ENCODE peak calls at places on chromosomes 3 and 15, in four cellular contexts. O, S, V and E are unnamed samples.

GRCh38 chr3:102174832-102175374 is 259.9 kb upstream of the ZPLD1 start:
- DNase-seq in V (no peak), S (no peak), O (no peak), E (no peak)

GRCh38 chr15:43799209-43799944 is 643 bp downstream of the SERINC4 start:
- DNase-seq in V (no peak), S (no peak), O (peak; percentile 26), E (no peak)

GRCh38 chr3:38151667-38152265 is 13.3 kb downstream of the MYD88 start:
- DNase-seq in O (no peak), V (no peak), S (no peak), E (no peak)

GRCh38 chr3:127542441-127542952 is 48.0 kb downstream of the TPRA1 start:
- DNase-seq in S (no peak), V (no peak), O (no peak), E (no peak)

GRCh38 chr3:40593351-40593750 is 68.6 kb downstream of the ZNF621 start:
- DNase-seq in S (no peak), O (no peak), V (no peak), E (no peak)

GRCh38 chr3:52004906-52005395 is 9.3 kb upstream of the RPL29 start:
- DNase-seq in V (no peak), S (no peak), O (no peak), E (no peak)

GRCh38 chr15:48395532-48396011 is 64.3 kb downstream of the DUT start:
- DNase-seq in V (no peak), S (no peak), O (no peak), E (no peak)

GRCh38 chr15:100345438-100345837 is 3.7 kb upstream of the ADAMTS17 start:
- DNase-seq in O (no peak), S (no peak), V (no peak), E (no peak)

GRCh38 chr3:119911748-119912147 is 129.8 kb downstream of the NR1I2 start:
- DNase-seq in S (peak; percentile 12), V (no peak), O (no peak), E (no peak)

GRCh38 chr3:49900491-49901153 is 3.1 kb downstream of the MST1R start:
- DNase-seq in O (no peak), S (no peak), V (no peak), E (no peak)

GRCh38 chr3:188148318-188148717 is 5.6 kb upstream of the LPP start:
- DNase-seq in V (no peak), O (no peak), S (no peak), E (no peak)

GRCh38 chr3:161577662-161578061 is 81.1 kb downstream of the OTOL1 start:
- DNase-seq in S (no peak), V (no peak), O (no peak), E (no peak)

GRCh38 chr3:137194301-137194700 is 236.5 kb downstream of the IL20RB start:
- DNase-seq in S (no peak), V (no peak), O (no peak), E (no peak)

GRCh38 chr3:168467085-168467714 is 371.5 kb upstream of the GOLIM4 start:
- DNase-seq in O (no peak), S (peak; percentile 21), V (peak; percentile 23), E (no peak)

GRCh38 chr3:133444071-133444774 is 44.4 kb downstream of the BFSP2 start:
- DNase-seq in O (no peak), V (no peak), S (no peak), E (no peak)

GRCh38 chr15:61383421-61383820 is 154.3 kb upstream of the RORA start:
- DNase-seq in O (no peak), V (no peak), S (no peak), E (no peak)

GRCh38 chr3:69305011-69305410 is 80.9 kb downstream of the FRMD4B start:
- DNase-seq in S (no peak), O (no peak), V (no peak), E (no peak)

GRCh38 chr15:34610388-34610787 is 26.9 kb upstream of the GOLGA8B start:
- DNase-seq in S (no peak), V (no peak), O (no peak), E (no peak)

GRCh38 chr3:71831599-71831998 is 46.7 kb upstream of the PROK2 start:
- DNase-seq in V (no peak), S (no peak), O (no peak), E (no peak)

GRCh38 chr15:77342767-77343166 is 77.1 kb downstream of the PEAK1 start:
- DNase-seq in O (no peak), V (no peak), S (no peak), E (no peak)
- TF ChIP-seq USF1 in O (no peak), V (no peak), S (no peak), E (no peak)

GRCh38 chr3:108493862-108494261 is 16.5 kb downstream of the MYH15 start:
- DNase-seq in O (no peak), S (no peak), V (peak; percentile 65), E (peak; percentile 16)
- TF ChIP-seq CTCF in O (no peak), S (no peak), V (peak; percentile 48), E (no peak)

GRCh38 chr15:41562784-41563198 is 3.8 kb downstream of the TYRO3 start:
- DNase-seq in S (no peak), O (peak; percentile 88), V (no peak), E (no peak)
- TF ChIP-seq USF1 in S (no peak), O (no peak), V (no peak), E (no peak)

GRCh38 chr3:12574131-12574530 is 17.2 kb downstream of the MKRN2 start:
- DNase-seq in O (no peak), V (no peak), S (no peak), E (no peak)

GRCh38 chr3:12571986-12572385 is 15.1 kb downstream of the MKRN2 start:
- DNase-seq in O (no peak), V (no peak), S (no peak), E (no peak)

GRCh38 chr3:12569836-12570235 is 12.9 kb downstream of the MKRN2 start:
- DNase-seq in O (no peak), V (no peak), S (no peak), E (no peak)

GRCh38 chr3:12566976-12567375 is 10.1 kb downstream of the MKRN2 start:
- DNase-seq in S (no peak), O (no peak), V (no peak), E (no peak)

DNA sequence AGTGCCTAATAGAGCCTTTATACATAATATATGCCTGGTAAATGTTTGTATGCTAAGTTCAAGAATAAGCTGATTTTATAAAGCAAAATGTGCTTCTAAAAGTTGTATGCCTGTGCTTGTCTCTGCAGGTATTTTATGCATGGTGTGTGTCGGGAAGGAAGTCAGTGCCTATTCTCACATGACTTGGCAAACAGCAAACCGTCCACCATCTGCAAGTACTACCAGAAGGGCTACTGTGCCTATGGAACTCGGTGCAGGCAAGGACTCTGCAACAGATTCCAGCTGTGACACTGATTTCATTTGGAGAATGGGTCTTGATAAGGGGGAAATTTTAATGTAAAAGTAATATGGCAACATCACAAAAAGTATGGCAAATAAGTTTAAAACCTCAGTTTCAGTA is 11.9 kb downstream of the MKRN2 start:
- DNase-seq in V (no peak), S (no peak), O (no peak), E (no peak)
- TF ChIP-seq CTCF in V (no peak), S (no peak), O (no peak), E (no peak)

GRCh38 chr15:31373096-31373865 is 46.6 kb downstream of the KLF13 start:
- DNase-seq in O (no peak), V (peak; percentile 39), S (no peak), E (no peak)

GRCh38 chr15:31371520-31372240 is 45.0 kb downstream of the KLF13 start:
- DNase-seq in V (no peak), S (no peak), O (no peak), E (no peak)

GRCh38 chr15:31373970-31374369 is 47.3 kb downstream of the KLF13 start:
- DNase-seq in S (no peak), V (no peak), O (no peak), E (no peak)

GRCh38 chr15:31374489-31374888 is 47.9 kb downstream of the KLF13 start:
- DNase-seq in O (no peak), S (no peak), V (no peak), E (no peak)

GRCh38 chr15:31372635-31373091 is 46.0 kb downstream of the KLF13 start:
- DNase-seq in O (no peak), S (no peak), V (peak; percentile 97), E (peak; percentile 68)
- TF ChIP-seq USF1 in O (no peak), S (no peak), V (no peak), E (no peak)

DNA sequence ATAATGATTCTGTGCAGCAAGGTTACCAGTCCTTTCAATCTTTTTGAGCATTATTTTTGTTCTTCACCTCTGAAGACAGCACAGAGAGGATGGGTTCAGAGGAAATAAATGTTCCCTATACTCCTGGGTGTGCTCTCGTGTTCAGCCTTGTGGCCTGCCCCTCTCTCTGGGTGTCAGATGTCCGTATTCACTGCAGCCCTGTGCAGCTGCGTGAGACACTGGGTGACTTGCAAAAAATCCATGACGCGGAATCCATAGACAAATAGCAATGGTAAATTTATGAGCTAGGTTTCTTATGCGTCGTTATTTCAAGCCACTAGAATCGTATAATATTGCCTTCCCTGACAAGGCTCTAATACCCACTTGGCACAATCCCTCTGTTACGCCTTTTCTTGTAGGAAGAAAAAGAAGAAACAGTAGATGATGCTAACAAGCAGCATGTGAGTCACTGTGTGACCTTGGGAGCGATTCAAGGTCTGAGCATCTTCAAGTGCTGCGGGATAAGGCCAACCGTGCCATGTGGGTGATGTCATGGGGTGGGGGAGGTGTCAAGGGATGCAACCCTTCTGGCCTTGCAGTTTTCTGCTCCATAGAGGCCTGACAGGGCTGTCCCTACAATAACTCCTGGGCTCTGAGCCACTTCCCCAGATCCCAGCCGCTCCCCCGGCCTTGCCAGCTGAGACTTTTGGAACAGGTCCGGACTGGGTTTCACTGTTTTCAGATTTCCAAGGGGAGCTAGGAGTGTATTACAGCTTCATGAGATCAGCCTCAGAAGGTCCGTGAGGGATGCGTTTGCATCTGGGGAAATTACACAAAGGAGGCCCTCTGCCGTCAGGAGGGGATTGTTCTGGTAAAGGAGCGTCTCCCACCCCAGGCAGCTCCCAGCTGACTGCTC is 47.6 kb upstream of the POMGNT2 start:
- DNase-seq in V (no peak), S (no peak), O (no peak), E (no peak)
- TF ChIP-seq CTCF in V (no peak), S (no peak), O (no peak), E (no peak)

DNA sequence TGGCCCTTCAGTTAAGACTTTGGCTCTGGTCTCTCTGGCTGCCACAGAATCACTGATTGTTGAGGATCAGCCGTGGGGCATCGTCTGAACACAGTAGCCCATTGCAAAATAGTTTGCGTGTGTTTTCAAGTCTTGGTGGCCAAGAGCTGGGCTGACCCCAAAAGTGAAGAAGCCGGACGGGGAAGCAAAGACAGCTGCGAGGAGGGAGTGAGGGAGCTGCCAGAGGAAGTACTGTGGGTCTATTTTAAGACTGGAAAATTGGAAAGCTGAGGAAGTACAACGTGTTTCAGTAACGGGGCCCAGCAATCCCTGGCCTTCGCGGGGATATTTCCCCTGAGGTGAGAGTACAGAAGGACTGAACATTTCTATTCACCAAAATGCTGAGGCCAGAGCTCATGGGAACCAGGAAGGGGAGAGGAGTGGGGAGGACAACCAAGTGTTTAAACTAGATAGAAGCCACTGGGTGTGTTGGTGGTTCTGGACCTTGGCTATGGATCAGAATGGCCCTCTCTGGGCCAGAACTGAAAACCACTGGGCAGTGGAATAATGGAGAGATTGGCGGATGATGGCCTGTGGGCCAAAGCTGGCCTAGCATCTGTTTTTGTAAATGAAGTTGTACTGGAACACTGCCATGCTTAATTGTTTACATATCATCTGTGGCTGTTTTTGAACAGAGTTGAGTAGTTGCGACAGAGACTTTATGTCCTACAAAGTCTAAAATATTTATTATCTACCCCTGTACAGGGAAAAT is 34.1 kb upstream of the LIMD1 start:
- DNase-seq in V (no peak), O (no peak), S (no peak), E (no peak)
- TF ChIP-seq USF1 in V (no peak), O (no peak), S (no peak), E (no peak)